ENCODE peak calls at places on chromosome 22, in ten cellular contexts. One of them, this sample, is unnamed.
A peak's percentile ranks its signal among the peaks of the same experiment; 100 is the strongest.

GRCh38 chr22:26169312-26170111 is at the start of gene SEZ6L:
- DNase-seq in body of pancreas: peak; percentile 13
- DNase-seq in BE2C: peak; percentile 84
- DNase-seq in PC-3: no peak
- DNase-seq in cardiac muscle cell: peak; percentile 66
- DNase-seq in GM12878: no peak
- DNase-seq in HCT116: no peak
- DNase-seq in pancreas: no peak
- DNase-seq in sigmoid colon: no peak
- DNase-seq in transverse colon: no peak
- DNase-seq in this sample: no peak

GRCh38 chr22:36220457-36220921 is 18.8 kb downstream of the APOL2 start:
- DNase-seq in HCT116: no peak
- DNase-seq in pancreas: no peak
- DNase-seq in sigmoid colon: peak; percentile 81
- DNase-seq in GM12878: no peak
- DNase-seq in transverse colon: no peak
- DNase-seq in BE2C: no peak
- DNase-seq in cardiac muscle cell: no peak
- DNase-seq in body of pancreas: peak; percentile 41
- DNase-seq in PC-3: peak; percentile 55
- DNase-seq in this sample: no peak

GRCh38 chr22:41966225-41966606 is 3.0 kb upstream of the SEPTIN3 start:
- DNase-seq in BE2C: no peak
- DNase-seq in cardiac muscle cell: no peak
- DNase-seq in sigmoid colon: no peak
- DNase-seq in GM12878: no peak
- DNase-seq in body of pancreas: no peak
- DNase-seq in transverse colon: no peak
- DNase-seq in pancreas: no peak
- DNase-seq in PC-3: no peak
- DNase-seq in HCT116: no peak
- DNase-seq in this sample: no peak

GRCh38 chr22:20619042-20619892 is 111.9 kb downstream of the MED15 start:
- DNase-seq in HCT116: no peak
- DNase-seq in body of pancreas: no peak
- DNase-seq in cardiac muscle cell: no peak
- DNase-seq in BE2C: no peak
- DNase-seq in PC-3: no peak
- DNase-seq in transverse colon: no peak
- DNase-seq in GM12878: no peak
- DNase-seq in pancreas: no peak
- DNase-seq in sigmoid colon: no peak
- DNase-seq in this sample: no peak

GRCh38 chr22:35973388-35973787 is 55.2 kb downstream of the RBFOX2 start:
- DNase-seq in pancreas: peak; percentile 44
- DNase-seq in BE2C: no peak
- DNase-seq in sigmoid colon: no peak
- DNase-seq in cardiac muscle cell: no peak
- DNase-seq in transverse colon: no peak
- DNase-seq in HCT116: no peak
- DNase-seq in GM12878: no peak
- DNase-seq in PC-3: no peak
- DNase-seq in body of pancreas: peak; percentile 63
- DNase-seq in this sample: no peak

GRCh38 chr22:26643368-26644100 is 13.9 kb upstream of the MIAT start:
- DNase-seq in GM12878: no peak
- DNase-seq in PC-3: no peak
- DNase-seq in HCT116: no peak
- DNase-seq in pancreas: no peak
- DNase-seq in sigmoid colon: no peak
- DNase-seq in cardiac muscle cell: no peak
- DNase-seq in transverse colon: no peak
- DNase-seq in BE2C: no peak
- DNase-seq in body of pancreas: no peak
- DNase-seq in this sample: no peak

GRCh38 chr22:23269441-23270211 is 89.3 kb downstream of the BCR start:
- DNase-seq in transverse colon: no peak
- DNase-seq in cardiac muscle cell: peak; percentile 15
- DNase-seq in sigmoid colon: no peak
- DNase-seq in GM12878: no peak
- DNase-seq in HCT116: no peak
- DNase-seq in body of pancreas: no peak
- DNase-seq in pancreas: no peak
- DNase-seq in BE2C: no peak
- DNase-seq in PC-3: no peak
- DNase-seq in this sample: no peak

GRCh38 chr22:20979243-20979809 is 2.8 kb upstream of the LZTR1 start:
- DNase-seq in body of pancreas: peak; percentile 79
- DNase-seq in pancreas: peak; percentile 57
- DNase-seq in transverse colon: peak; percentile 81
- DNase-seq in cardiac muscle cell: peak; percentile 70
- DNase-seq in GM12878: no peak
- DNase-seq in PC-3: no peak
- DNase-seq in HCT116: no peak
- DNase-seq in BE2C: peak; percentile 77
- DNase-seq in sigmoid colon: peak; percentile 92
- DNase-seq in this sample: peak; percentile 73

GRCh38 chr22:43894122-43894521 is 2.3 kb upstream of the PNPLA5 start:
- DNase-seq in PC-3: no peak
- DNase-seq in body of pancreas: no peak
- DNase-seq in pancreas: no peak
- DNase-seq in HCT116: no peak
- DNase-seq in cardiac muscle cell: no peak
- DNase-seq in BE2C: no peak
- DNase-seq in sigmoid colon: no peak
- DNase-seq in GM12878: no peak
- DNase-seq in transverse colon: no peak
- DNase-seq in this sample: no peak

GRCh38 chr22:43891360-43892182 is at the start of gene PNPLA5:
- DNase-seq in cardiac muscle cell: no peak
- DNase-seq in transverse colon: no peak
- DNase-seq in GM12878: no peak
- DNase-seq in pancreas: no peak
- DNase-seq in sigmoid colon: no peak
- DNase-seq in HCT116: no peak
- DNase-seq in body of pancreas: no peak
- DNase-seq in BE2C: no peak
- DNase-seq in PC-3: no peak
- DNase-seq in this sample: no peak

GRCh38 chr22:43893266-43893665 is 1.5 kb upstream of the PNPLA5 start:
- DNase-seq in pancreas: no peak
- DNase-seq in GM12878: no peak
- DNase-seq in cardiac muscle cell: no peak
- DNase-seq in HCT116: no peak
- DNase-seq in body of pancreas: no peak
- DNase-seq in PC-3: no peak
- DNase-seq in BE2C: no peak
- DNase-seq in sigmoid colon: no peak
- DNase-seq in transverse colon: no peak
- DNase-seq in this sample: no peak

GRCh38 chr22:43890901-43891331 is 897 bp downstream of the PNPLA5 start:
- DNase-seq in body of pancreas: no peak
- DNase-seq in BE2C: no peak
- DNase-seq in cardiac muscle cell: no peak
- DNase-seq in HCT116: no peak
- DNase-seq in transverse colon: no peak
- DNase-seq in PC-3: no peak
- DNase-seq in sigmoid colon: peak; percentile 55
- DNase-seq in pancreas: no peak
- DNase-seq in GM12878: no peak
- DNase-seq in this sample: no peak

DNA sequence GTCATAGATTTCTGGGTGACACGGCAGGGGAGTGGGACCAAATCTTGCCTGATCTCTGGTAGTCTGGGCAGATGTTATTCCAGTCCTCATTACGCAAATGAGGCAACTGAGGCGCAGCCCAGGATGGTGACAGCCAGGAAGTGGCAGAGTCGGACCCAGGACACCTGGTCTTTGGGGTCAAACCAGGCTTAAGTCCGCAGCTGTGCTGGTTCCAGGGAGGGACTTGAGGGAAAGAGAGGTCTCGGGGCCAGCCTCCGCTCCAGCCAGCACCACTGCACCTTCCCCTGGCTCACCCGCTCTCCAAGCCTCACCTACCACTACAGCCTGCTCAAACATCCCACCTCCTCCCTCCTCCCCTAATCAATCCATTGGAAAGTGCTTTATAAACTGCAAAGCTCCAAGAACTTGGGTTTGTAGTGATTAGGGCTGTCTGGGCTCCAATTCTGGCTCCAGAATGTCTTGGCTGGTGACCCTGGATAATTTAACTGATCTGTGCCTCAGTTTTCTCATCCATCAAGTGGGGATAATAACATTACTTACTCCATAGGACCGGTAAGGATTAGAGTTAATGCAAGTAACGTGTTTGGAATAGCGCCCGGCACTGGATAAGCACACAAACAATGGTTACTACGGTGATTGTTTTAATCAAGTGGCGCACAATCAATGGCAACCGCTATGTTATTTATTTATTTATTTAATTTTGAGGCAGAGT is 526 bp upstream of the PNPLA5 start:
- DNase-seq in cardiac muscle cell: no peak
- DNase-seq in pancreas: no peak
- DNase-seq in sigmoid colon: no peak
- DNase-seq in HCT116: no peak
- DNase-seq in GM12878: no peak
- DNase-seq in BE2C: no peak
- DNase-seq in body of pancreas: no peak
- DNase-seq in transverse colon: no peak
- DNase-seq in PC-3: no peak
- DNase-seq in this sample: no peak
- H3K4me3 ChIP-seq in cardiac muscle cell: peak overlapping the region; percentile 24
- H3K4me3 ChIP-seq in pancreas: no peak overlapping the region
- H3K4me3 ChIP-seq in sigmoid colon: no peak overlapping the region
- H3K4me3 ChIP-seq in HCT116: peak overlapping the region; percentile 59
- H3K4me3 ChIP-seq in GM12878: no peak overlapping the region
- H3K4me3 ChIP-seq in BE2C: no peak overlapping the region
- H3K4me3 ChIP-seq in body of pancreas: no peak overlapping the region
- H3K4me3 ChIP-seq in transverse colon: no peak overlapping the region
- H3K4me3 ChIP-seq in PC-3: no peak overlapping the region
- H3K4me3 ChIP-seq in this sample: no peak overlapping the region

GRCh38 chr22:39238124-39238466 is 6.7 kb downstream of the PDGFB start:
- DNase-seq in PC-3: no peak
- DNase-seq in pancreas: no peak
- DNase-seq in GM12878: no peak
- DNase-seq in HCT116: no peak
- DNase-seq in BE2C: no peak
- DNase-seq in sigmoid colon: no peak
- DNase-seq in transverse colon: no peak
- DNase-seq in cardiac muscle cell: no peak
- DNase-seq in body of pancreas: no peak
- DNase-seq in this sample: no peak

GRCh38 chr22:39238561-39238960 is 6.2 kb downstream of the PDGFB start:
- DNase-seq in body of pancreas: no peak
- DNase-seq in PC-3: no peak
- DNase-seq in BE2C: no peak
- DNase-seq in HCT116: no peak
- DNase-seq in transverse colon: no peak
- DNase-seq in pancreas: no peak
- DNase-seq in sigmoid colon: no peak
- DNase-seq in cardiac muscle cell: no peak
- DNase-seq in GM12878: no peak
- DNase-seq in this sample: no peak

GRCh38 chr22:39238966-39239510 is 5.7 kb downstream of the PDGFB start:
- DNase-seq in body of pancreas: no peak
- DNase-seq in sigmoid colon: no peak
- DNase-seq in GM12878: no peak
- DNase-seq in transverse colon: no peak
- DNase-seq in HCT116: no peak
- DNase-seq in pancreas: no peak
- DNase-seq in cardiac muscle cell: no peak
- DNase-seq in PC-3: no peak
- DNase-seq in BE2C: no peak
- DNase-seq in this sample: peak; percentile 70

GRCh38 chr22:39236321-39237275 is 8.2 kb downstream of the PDGFB start:
- DNase-seq in transverse colon: peak; percentile 45
- DNase-seq in sigmoid colon: no peak
- DNase-seq in PC-3: no peak
- DNase-seq in HCT116: no peak
- DNase-seq in cardiac muscle cell: peak; percentile 97
- DNase-seq in GM12878: peak; percentile 67
- DNase-seq in BE2C: no peak
- DNase-seq in pancreas: no peak
- DNase-seq in body of pancreas: peak; percentile 57
- DNase-seq in this sample: no peak

DNA sequence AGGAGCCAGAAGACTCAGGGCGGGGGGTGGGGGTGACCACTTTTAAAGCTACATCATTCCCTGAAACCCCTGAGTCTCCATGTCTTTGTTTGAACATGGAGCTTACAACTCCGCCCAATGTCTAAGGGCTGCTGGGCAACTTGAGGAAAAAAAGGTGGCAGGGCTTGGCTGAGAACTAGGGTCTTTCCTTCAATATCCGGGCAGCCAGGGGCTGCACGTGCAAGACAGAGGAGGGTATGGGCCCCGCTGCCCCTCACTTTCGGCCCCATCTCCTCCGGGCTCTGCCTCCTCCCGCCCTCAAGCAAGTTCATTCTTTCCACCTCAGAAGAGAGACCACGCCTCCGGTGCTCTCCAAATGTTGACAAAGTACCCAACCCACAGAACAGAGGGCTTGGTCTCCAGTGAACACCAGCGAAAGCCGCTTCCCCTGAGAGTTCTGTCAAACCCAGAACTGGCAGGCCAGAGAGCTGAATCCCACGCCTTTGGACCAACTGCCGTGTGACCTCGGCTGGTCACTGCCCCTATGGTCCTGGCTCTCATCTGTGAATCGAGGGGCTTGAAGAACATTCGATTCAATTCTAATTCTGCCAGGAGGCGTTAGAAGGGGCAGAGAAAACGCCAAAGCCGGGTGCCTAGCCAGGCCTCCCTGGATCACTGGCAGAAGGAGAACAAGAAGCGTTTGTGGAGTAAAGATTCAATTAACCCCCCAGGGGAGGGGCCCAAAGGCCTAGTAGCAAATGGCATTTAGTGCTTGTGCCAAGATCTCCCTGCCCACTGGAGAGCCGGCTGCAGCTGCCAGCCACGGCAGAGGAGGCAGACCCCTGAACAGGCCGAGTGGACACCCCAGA is 7.3 kb downstream of the PDGFB start:
- DNase-seq in transverse colon: no peak
- DNase-seq in cardiac muscle cell: no peak
- DNase-seq in BE2C: no peak
- DNase-seq in PC-3: no peak
- DNase-seq in sigmoid colon: no peak
- DNase-seq in pancreas: no peak
- DNase-seq in GM12878: no peak
- DNase-seq in body of pancreas: no peak
- DNase-seq in HCT116: no peak
- DNase-seq in this sample: no peak
- H3K4me1 ChIP-seq in transverse colon: peaks cover 65% of the 10 kb centered on the region
- H3K4me1 ChIP-seq in cardiac muscle cell: peaks cover 76% of the 10 kb centered on the region
- H3K4me1 ChIP-seq in BE2C: peaks cover 8% of the 10 kb centered on the region
- H3K4me1 ChIP-seq in PC-3: peaks cover 33% of the 10 kb centered on the region
- H3K4me1 ChIP-seq in sigmoid colon: peaks cover 55% of the 10 kb centered on the region
- H3K4me1 ChIP-seq in pancreas: peaks cover 13% of the 10 kb centered on the region
- H3K4me1 ChIP-seq in GM12878: peaks cover 39% of the 10 kb centered on the region
- H3K4me1 ChIP-seq in body of pancreas: peaks cover 77% of the 10 kb centered on the region
- H3K4me1 ChIP-seq in HCT116: peaks cover 60% of the 10 kb centered on the region
- H3K4me1 ChIP-seq in this sample: peaks cover 11% of the 10 kb centered on the region

GRCh38 chr22:18066181-18066859 is 11.5 kb upstream of the PEX26 start:
- DNase-seq in PC-3: no peak
- DNase-seq in body of pancreas: no peak
- DNase-seq in pancreas: no peak
- DNase-seq in transverse colon: peak; percentile 50
- DNase-seq in HCT116: no peak
- DNase-seq in sigmoid colon: no peak
- DNase-seq in BE2C: no peak
- DNase-seq in GM12878: no peak
- DNase-seq in cardiac muscle cell: no peak
- DNase-seq in this sample: no peak
- H3K4me3 ChIP-seq in PC-3: no peak overlapping the region
- H3K4me3 ChIP-seq in body of pancreas: no peak overlapping the region
- H3K4me3 ChIP-seq in pancreas: no peak overlapping the region
- H3K4me3 ChIP-seq in transverse colon: no peak overlapping the region
- H3K4me3 ChIP-seq in HCT116: no peak overlapping the region
- H3K4me3 ChIP-seq in sigmoid colon: no peak overlapping the region
- H3K4me3 ChIP-seq in BE2C: no peak overlapping the region
- H3K4me3 ChIP-seq in GM12878: no peak overlapping the region
- H3K4me3 ChIP-seq in cardiac muscle cell: no peak overlapping the region
- H3K4me3 ChIP-seq in this sample: no peak overlapping the region

GRCh38 chr22:46055851-46056168 is 78.8 kb upstream of the WNT7B start:
- DNase-seq in HCT116: no peak
- DNase-seq in body of pancreas: no peak
- DNase-seq in sigmoid colon: no peak
- DNase-seq in BE2C: no peak
- DNase-seq in cardiac muscle cell: no peak
- DNase-seq in transverse colon: no peak
- DNase-seq in GM12878: no peak
- DNase-seq in pancreas: no peak
- DNase-seq in PC-3: no peak
- DNase-seq in this sample: no peak
- H3K4me1 ChIP-seq in HCT116: peaks cover 19% of the 10 kb centered on the region
- H3K4me1 ChIP-seq in body of pancreas: peaks cover 82% of the 10 kb centered on the region
- H3K4me1 ChIP-seq in sigmoid colon: peaks cover 84% of the 10 kb centered on the region
- H3K4me1 ChIP-seq in BE2C: peaks cover 22% of the 10 kb centered on the region
- H3K4me1 ChIP-seq in cardiac muscle cell: no peaks in the 10 kb centered on the region
- H3K4me1 ChIP-seq in transverse colon: peaks cover 74% of the 10 kb centered on the region
- H3K4me1 ChIP-seq in GM12878: peaks cover 34% of the 10 kb centered on the region
- H3K4me1 ChIP-seq in pancreas: peaks cover 54% of the 10 kb centered on the region
- H3K4me1 ChIP-seq in PC-3: peaks cover 69% of the 10 kb centered on the region
- H3K4me1 ChIP-seq in this sample: peaks cover 61% of the 10 kb centered on the region

This sample was measured in A673.